ENCODE peak calls at places on chromosomes 3 and 15, in six cellular contexts. U, F, N, T, Z and X are unnamed samples.

GRCh38 chr15:40959331-40960141 is 6.3 kb downstream of the CHAC1 start:
- DNase-seq in U (no peak), Z (no peak), N (no peak), T (no peak), F (no peak), X (no peak)

GRCh38 chr15:92316586-92317295 is 76.9 kb upstream of the ST8SIA2 start:
- DNase-seq in F (no peak), N (no peak), T (no peak), Z (no peak), U (no peak), X (no peak)

GRCh38 chr3:149152420-149152819 is 23.0 kb downstream of the HPS3 start:
- DNase-seq in T (no peak), U (peak; percentile 69), N (no peak), Z (no peak), F (peak; percentile 79), X (no peak)

GRCh38 chr3:48233542-48233941 is 7.4 kb upstream of the ZNF589 start:
- DNase-seq in Z (no peak), U (no peak), T (no peak), N (no peak), F (no peak), X (no peak)

GRCh38 chr3:39260957-39261356 is 18.9 kb downstream of the CX3CR1 start:
- DNase-seq in F (peak; percentile 96), N (no peak), U (peak; percentile 71), T (no peak), Z (peak; percentile 7), X (no peak)

GRCh38 chr3:27556854-27557253 is 72.7 kb upstream of the SLC4A7 start:
- DNase-seq in U (peak; percentile 72), Z (no peak), T (no peak), F (peak; percentile 47), N (no peak), X (no peak)

GRCh38 chr3:180408654-180409053 is 193.3 kb upstream of the TTC14 start:
- DNase-seq in Z (no peak), U (peak; percentile 51), N (no peak), T (no peak), F (peak; percentile 77), X (no peak)

GRCh38 chr3:179961081-179962078 is 75.4 kb downstream of the PEX5L start:
- DNase-seq in N (no peak), U (no peak), F (no peak), T (peak; percentile 95), Z (no peak), X (no peak)

GRCh38 chr15:34239151-34239761 is 14.4 kb downstream of the EMC4 start:
- DNase-seq in Z (no peak), U (peak; percentile 91), N (no peak), T (no peak), F (peak; percentile 92), X (no peak)

GRCh38 chr15:89575656-89576416 is 567 bp downstream of the TICRR start:
- DNase-seq in N (no peak), F (peak; percentile 32), Z (no peak), U (peak; percentile 4), T (no peak), X (no peak)